ENCODE peak calls at places on chromosomes 13 and 19, in six cellular contexts. One of them, this sample, is unnamed.

GRCh38 chr19:29275266-29275665 is 62.3 kb upstream of the UQCRFS1 start:
- DNase-seq in effector CD4-positive, alpha-beta T cell: no peak
- DNase-seq in left kidney: no peak
- DNase-seq in left ventricle myocardium inferior: no peak
- DNase-seq in AG08396: no peak
- DNase-seq in dorsolateral prefrontal cortex: no peak
- DNase-seq in this sample: no peak

GRCh38 chr13:69474286-69474685 is 633.3 kb upstream of the ATXN8OS start:
- DNase-seq in dorsolateral prefrontal cortex: no peak
- DNase-seq in effector CD4-positive, alpha-beta T cell: no peak
- DNase-seq in AG08396: no peak
- DNase-seq in left kidney: no peak
- DNase-seq in left ventricle myocardium inferior: no peak
- DNase-seq in this sample: no peak

GRCh38 chr19:681029-681626 is 4.9 kb downstream of the FSTL3 start:
- DNase-seq in AG08396: peak
- DNase-seq in dorsolateral prefrontal cortex: peak
- DNase-seq in effector CD4-positive, alpha-beta T cell: peak
- DNase-seq in left kidney: no peak
- DNase-seq in left ventricle myocardium inferior: peak
- DNase-seq in this sample: no peak

GRCh38 chr13:50485979-50486935 is 357.2 kb downstream of the DLEU7 start:
- DNase-seq in AG08396: no peak
- DNase-seq in left kidney: peak
- DNase-seq in dorsolateral prefrontal cortex: no peak
- DNase-seq in effector CD4-positive, alpha-beta T cell: no peak
- DNase-seq in left ventricle myocardium inferior: no peak
- DNase-seq in this sample: peak

GRCh38 chr19:11984986-11985385 is 20.1 kb downstream of the ZNF763 start:
- DNase-seq in effector CD4-positive, alpha-beta T cell: no peak
- DNase-seq in left kidney: peak
- DNase-seq in AG08396: no peak
- DNase-seq in dorsolateral prefrontal cortex: no peak
- DNase-seq in left ventricle myocardium inferior: no peak
- DNase-seq in this sample: no peak

GRCh38 chr19:28823338-28823961 is 389.5 kb downstream of the UQCRFS1 start:
- DNase-seq in dorsolateral prefrontal cortex: no peak
- DNase-seq in effector CD4-positive, alpha-beta T cell: no peak
- DNase-seq in left ventricle myocardium inferior: no peak
- DNase-seq in left kidney: no peak
- DNase-seq in AG08396: no peak
- DNase-seq in this sample: no peak

GRCh38 chr19:57406516-57407123 is 4.3 kb upstream of the ZNF17 start:
- DNase-seq in effector CD4-positive, alpha-beta T cell: peak
- DNase-seq in dorsolateral prefrontal cortex: peak
- DNase-seq in left kidney: peak
- DNase-seq in left ventricle myocardium inferior: peak
- DNase-seq in AG08396: peak
- DNase-seq in this sample: peak

GRCh38 chr13:51125495-51126226 is 14.6 kb upstream of the C13orf42 start:
- DNase-seq in AG08396: peak
- DNase-seq in left ventricle myocardium inferior: peak
- DNase-seq in left kidney: peak
- DNase-seq in dorsolateral prefrontal cortex: peak
- DNase-seq in effector CD4-positive, alpha-beta T cell: peak
- DNase-seq in this sample: peak

This sample was measured in fibroblast of gingiva.